ENCODE peak calls at places on chromosomes 12 and 14, in eight cellular contexts. M is stimulated activated CD8-positive, alpha-beta memory T cell treated with anti-CD3 and anti-CD28 coated beads, Interleukin-7, amount 100 ng/mL, for 4 hours; Z is stimulated activated CD4-positive, alpha-beta T cell treated with anti-CD3 and anti-CD28 coated beads, TNF-alpha, amount 100 ng/mL, for 48 hours; W is HEK293T; Q is stimulated activated effector memory CD8-positive, alpha-beta T cell treated with anti-CD3 and anti-CD28 coated beads, Interleukin-12 subunit alpha, Interleukin-12 subunit beta, amount 100 ng/mL, for 72 hours; F is mucosa of descending colon; R is CD4-positive, alpha-beta memory T cell; N is neural progenitor cell. L is an unnamed sample.

GRCh38 chr12:114013601-114014345 is 47.6 kb upstream of the RBM19 start:
- DNase-seq in M (no peak), Z (no peak), W (peak), Q (no peak), F (no peak), R (no peak), N (peak), L (peak)

GRCh38 chr12:753401-754237 is 1.2 kb downstream of the WNK1 start:
- DNase-seq in M (peak), Z (peak), W (peak), Q (peak), F (peak), R (peak), N (peak), L (peak)

GRCh38 chr14:74804219-74804825 is 41.2 kb downstream of the YLPM1 start:
- DNase-seq in M (no peak), Z (no peak), W (no peak), Q (no peak), F (peak), R (peak), N (peak), L (peak)

GRCh38 chr12:69779928-69780327 is 41.3 kb downstream of the RAB3IP start:
- DNase-seq in M (no peak), Z (no peak), W (peak), Q (no peak), F (peak), R (no peak), N (peak), L (peak)

GRCh38 chr12:25962932-25963525 is 4.5 kb downstream of the RASSF8 start:
- DNase-seq in M (no peak), Z (no peak), W (no peak), Q (no peak), F (no peak), R (no peak), N (no peak), L (no peak)

GRCh38 chr12:33223956-33224355 is 215.7 kb downstream of the SYT10 start:
- DNase-seq in M (no peak), Z (no peak), W (no peak), Q (no peak), F (no peak), R (no peak), N (no peak), L (no peak)

GRCh38 chr14:91968280-91968679 is 20.8 kb upstream of the FBLN5 start:
- DNase-seq in M (peak), Z (no peak), W (no peak), Q (no peak), F (no peak), R (peak), N (no peak), L (no peak)

GRCh38 chr12:18549598-18549997 is 188.2 kb downstream of the PLCZ1 start:
- DNase-seq in M (no peak), Z (no peak), W (peak), Q (no peak), F (no peak), R (no peak), N (peak), L (peak)

GRCh38 chr12:107231269-107231668 is 137.9 kb upstream of the CRY1 start:
- DNase-seq in M (no peak), Z (no peak), W (no peak), Q (no peak), F (no peak), R (no peak), N (no peak), L (no peak)

GRCh38 chr14:56087824-56088571 is 30.2 kb upstream of the PELI2 start:
- DNase-seq in M (no peak), Z (no peak), W (no peak), Q (no peak), F (no peak), R (no peak), N (no peak), L (no peak)

GRCh38 chr14:51185754-51186153 is 54.3 kb upstream of the TMX1 start:
- DNase-seq in M (no peak), Z (no peak), W (no peak), Q (no peak), F (no peak), R (no peak), N (no peak), L (no peak)

GRCh38 chr12:8681129-8681902 is 16.5 kb upstream of the RIMKLB start:
- DNase-seq in M (no peak), Z (no peak), W (no peak), Q (no peak), F (peak), R (no peak), N (no peak), L (peak)

GRCh38 chr12:71071466-71072097 is 86.2 kb downstream of the TSPAN8 start:
- DNase-seq in M (no peak), Z (no peak), W (no peak), Q (no peak), F (no peak), R (no peak), N (no peak), L (no peak)

L was measured in H7.